ENCODE peak calls at places on chromosomes 5 and 9, in five cellular contexts. One of them, this sample, is unnamed.

GRCh38 chr9:127742435-127743088 is 7.5 kb upstream of the TOR2A start:
- DNase-seq in DMS153: peak
- DNase-seq in amygdala: no peak
- DNase-seq in hepatocyte: peak
- DNase-seq in nucleus accumbens: no peak
- DNase-seq in this sample: no peak

GRCh38 chr9:83537331-83538171 is 650 bp downstream of the FRMD3 start:
- DNase-seq in DMS153: no peak
- DNase-seq in amygdala: no peak
- DNase-seq in hepatocyte: peak
- DNase-seq in nucleus accumbens: no peak
- DNase-seq in this sample: no peak

GRCh38 chr9:131259432-131259885 is 16.9 kb downstream of the FAM78A start:
- DNase-seq in DMS153: no peak
- DNase-seq in amygdala: no peak
- DNase-seq in hepatocyte: no peak
- DNase-seq in nucleus accumbens: no peak
- DNase-seq in this sample: no peak

GRCh38 chr5:17089690-17090089 is 127.7 kb upstream of the BASP1 start:
- DNase-seq in DMS153: no peak
- DNase-seq in amygdala: no peak
- DNase-seq in hepatocyte: no peak
- DNase-seq in nucleus accumbens: no peak
- DNase-seq in this sample: no peak

GRCh38 chr5:150497274-150497988 is 10.5 kb upstream of the NDST1 start:
- DNase-seq in DMS153: peak
- DNase-seq in amygdala: peak
- DNase-seq in hepatocyte: peak
- DNase-seq in nucleus accumbens: peak
- DNase-seq in this sample: no peak

GRCh38 chr5:59090323-59090722 is 507.4 kb downstream of the RAB3C start:
- DNase-seq in DMS153: no peak
- DNase-seq in amygdala: no peak
- DNase-seq in hepatocyte: no peak
- DNase-seq in nucleus accumbens: no peak
- DNase-seq in this sample: no peak

GRCh38 chr5:160547872-160548271 is 126.2 kb downstream of the PTTG1 start:
- DNase-seq in DMS153: no peak
- DNase-seq in amygdala: no peak
- DNase-seq in hepatocyte: no peak
- DNase-seq in nucleus accumbens: no peak
- DNase-seq in this sample: no peak

GRCh38 chr9:130713286-130713975 is 19.9 kb downstream of the EXOSC2 start:
- DNase-seq in DMS153: no peak
- DNase-seq in amygdala: no peak
- DNase-seq in hepatocyte: peak
- DNase-seq in nucleus accumbens: no peak
- DNase-seq in this sample: no peak

GRCh38 chr5:59042683-59043082 is 459.8 kb downstream of the RAB3C start:
- DNase-seq in DMS153: no peak
- DNase-seq in amygdala: no peak
- DNase-seq in hepatocyte: no peak
- DNase-seq in nucleus accumbens: no peak
- DNase-seq in this sample: no peak

GRCh38 chr9:42388146-42388690 is 204.8 kb downstream of the SPATA31A6 start:
- DNase-seq in DMS153: no peak
- DNase-seq in amygdala: no peak
- DNase-seq in hepatocyte: peak
- DNase-seq in nucleus accumbens: no peak
- DNase-seq in this sample: no peak

GRCh38 chr5:130400091-130400490 is 495.8 kb downstream of the CHSY3 start:
- DNase-seq in DMS153: no peak
- DNase-seq in amygdala: no peak
- DNase-seq in hepatocyte: peak
- DNase-seq in nucleus accumbens: no peak
- DNase-seq in this sample: no peak

GRCh38 chr9:24293391-24293790 is 252.3 kb downstream of the IZUMO3 start:
- DNase-seq in DMS153: peak
- DNase-seq in amygdala: no peak
- DNase-seq in hepatocyte: no peak
- DNase-seq in nucleus accumbens: no peak
- DNase-seq in this sample: no peak

GRCh38 chr9:136297016-136297691 is 6.7 kb downstream of the CCDC187 start:
- DNase-seq in DMS153: no peak
- DNase-seq in amygdala: no peak
- DNase-seq in hepatocyte: no peak
- DNase-seq in nucleus accumbens: no peak
- DNase-seq in this sample: no peak

GRCh38 chr9:133935328-133936040 is 56.6 kb downstream of the VAV2 start:
- DNase-seq in DMS153: no peak
- DNase-seq in amygdala: no peak
- DNase-seq in hepatocyte: peak
- DNase-seq in nucleus accumbens: peak
- DNase-seq in this sample: no peak

GRCh38 chr9:116064970-116065369 is 88.6 kb upstream of the PAPPA start:
- DNase-seq in DMS153: no peak
- DNase-seq in amygdala: no peak
- DNase-seq in hepatocyte: no peak
- DNase-seq in nucleus accumbens: no peak
- DNase-seq in this sample: no peak

GRCh38 chr5:134515801-134516200 is 9.7 kb upstream of the JADE2 start:
- DNase-seq in DMS153: no peak
- DNase-seq in amygdala: no peak
- DNase-seq in hepatocyte: no peak
- DNase-seq in nucleus accumbens: no peak
- DNase-seq in this sample: no peak

GRCh38 chr9:73116030-73116429 is 35.6 kb upstream of the ANXA1 start:
- DNase-seq in DMS153: no peak
- DNase-seq in amygdala: no peak
- DNase-seq in hepatocyte: peak
- DNase-seq in nucleus accumbens: no peak
- DNase-seq in this sample: no peak

GRCh38 chr9:89408628-89409101 is 89.2 kb downstream of the SEMA4D start:
- DNase-seq in DMS153: no peak
- DNase-seq in amygdala: no peak
- DNase-seq in hepatocyte: no peak
- DNase-seq in nucleus accumbens: no peak
- DNase-seq in this sample: no peak

GRCh38 chr5:94849324-94849723 is 230.9 kb downstream of the SLF1 start:
- DNase-seq in DMS153: no peak
- DNase-seq in amygdala: no peak
- DNase-seq in hepatocyte: no peak
- DNase-seq in nucleus accumbens: no peak
- DNase-seq in this sample: no peak

GRCh38 chr9:36401179-36401740 is 1.2 kb upstream of the RNF38 start:
- DNase-seq in DMS153: no peak
- DNase-seq in amygdala: peak
- DNase-seq in hepatocyte: peak
- DNase-seq in nucleus accumbens: peak
- DNase-seq in this sample: peak

GRCh38 chr5:17317499-17317898 is 100.1 kb downstream of the BASP1 start:
- DNase-seq in DMS153: no peak
- DNase-seq in amygdala: no peak
- DNase-seq in hepatocyte: no peak
- DNase-seq in nucleus accumbens: no peak
- DNase-seq in this sample: no peak

GRCh38 chr5:43581398-43581797 is 21.6 kb upstream of the NNT start:
- DNase-seq in DMS153: no peak
- DNase-seq in amygdala: no peak
- DNase-seq in hepatocyte: no peak
- DNase-seq in nucleus accumbens: no peak
- DNase-seq in this sample: no peak

GRCh38 chr5:68460147-68460760 is 244.7 kb downstream of the PIK3R1 start:
- DNase-seq in DMS153: no peak
- DNase-seq in amygdala: no peak
- DNase-seq in hepatocyte: peak
- DNase-seq in nucleus accumbens: no peak
- DNase-seq in this sample: no peak

GRCh38 chr5:181053760-181054122 is 13.7 kb downstream of the BTNL9 start:
- DNase-seq in DMS153: no peak
- DNase-seq in amygdala: no peak
- DNase-seq in hepatocyte: no peak
- DNase-seq in nucleus accumbens: no peak
- DNase-seq in this sample: no peak

GRCh38 chr9:16811987-16812685 is 58.3 kb downstream of the BNC2 start:
- DNase-seq in DMS153: no peak
- DNase-seq in amygdala: no peak
- DNase-seq in hepatocyte: no peak
- DNase-seq in nucleus accumbens: no peak
- DNase-seq in this sample: no peak

GRCh38 chr9:18923671-18924430 is 109.2 kb downstream of the SAXO1 start:
- DNase-seq in DMS153: no peak
- DNase-seq in amygdala: no peak
- DNase-seq in hepatocyte: no peak
- DNase-seq in nucleus accumbens: no peak
- DNase-seq in this sample: no peak